ENCODE peak calls at places on chromosomes 13 and 19, in five cellular contexts. Z is CD8-positive, alpha-beta T cell; M is hepatocyte; R is lung; K is vagina. D is an unnamed sample.

GRCh38 chr13:110108348-110109139 is 198.4 kb downstream of the COL4A1 start:
- DNase-seq in K (peak; percentile 89), R (peak; percentile 77), M (peak; percentile 91), Z (no peak), D (peak; percentile 75)

GRCh38 chr19:6987850-6988249 is 33.4 kb downstream of the MBD3L2B start:
- DNase-seq in Z (no peak), M (no peak), R (no peak), K (no peak), D (no peak)

GRCh38 chr13:40982772-40983171 is 36.3 kb downstream of the ELF1 start:
- DNase-seq in R (no peak), Z (peak; percentile 35), K (no peak), M (peak; percentile 37), D (no peak)

GRCh38 chr19:21321134-21321533 is 8.1 kb downstream of the ZNF708 start:
- DNase-seq in Z (no peak), M (no peak), K (no peak), R (no peak), D (no peak)

GRCh38 chr19:47445527-47445926 is 26.2 kb downstream of the SLC8A2 start:
- DNase-seq in K (no peak), M (no peak), R (no peak), Z (no peak), D (no peak)

GRCh38 chr13:79910869-79911540 is 429.9 kb downstream of the SPRY2 start:
- DNase-seq in M (no peak), K (no peak), R (no peak), Z (no peak), D (no peak)

GRCh38 chr13:50867641-50867952 is 24.1 kb upstream of the DLEU7 start:
- DNase-seq in K (no peak), M (no peak), Z (no peak), R (no peak), D (no peak)

GRCh38 chr19:17681505-17682125 is 6.5 kb downstream of the UNC13A start:
- DNase-seq in M (peak; percentile 77), K (no peak), R (no peak), Z (peak; percentile 5), D (no peak)

GRCh38 chr19:2711175-2711936 is 8.9 kb upstream of the GNG7 start:
- DNase-seq in R (no peak), K (no peak), Z (no peak), M (no peak), D (peak; percentile 57)

GRCh38 chr19:43799502-43800142 is 2.6 kb downstream of the LYPD5 start:
- DNase-seq in K (no peak), M (peak; percentile 34), Z (no peak), R (no peak), D (no peak)
- H3K4me3 ChIP-seq in K (peak overlapping the region; percentile 44), M (no peak overlapping the region), Z (no peak overlapping the region), R (no peak overlapping the region), D (no peak overlapping the region)

GRCh38 chr13:27404680-27405079 is 19.7 kb upstream of the GTF3A start:
- DNase-seq in Z (no peak), K (no peak), M (no peak), R (no peak), D (no peak)
- H3K4me3 ChIP-seq in Z (no peak overlapping the region), K (no peak overlapping the region), M (no peak overlapping the region), R (no peak overlapping the region), D (no peak overlapping the region)

GRCh38 chr19:13883665-13884064 is 6.7 kb downstream of the NANOS3 start:
- DNase-seq in R (no peak), K (no peak), M (no peak), Z (no peak), D (no peak)
- H3K4me3 ChIP-seq in R (no peak overlapping the region), K (no peak overlapping the region), M (no peak overlapping the region), Z (no peak overlapping the region), D (no peak overlapping the region)

DNA sequence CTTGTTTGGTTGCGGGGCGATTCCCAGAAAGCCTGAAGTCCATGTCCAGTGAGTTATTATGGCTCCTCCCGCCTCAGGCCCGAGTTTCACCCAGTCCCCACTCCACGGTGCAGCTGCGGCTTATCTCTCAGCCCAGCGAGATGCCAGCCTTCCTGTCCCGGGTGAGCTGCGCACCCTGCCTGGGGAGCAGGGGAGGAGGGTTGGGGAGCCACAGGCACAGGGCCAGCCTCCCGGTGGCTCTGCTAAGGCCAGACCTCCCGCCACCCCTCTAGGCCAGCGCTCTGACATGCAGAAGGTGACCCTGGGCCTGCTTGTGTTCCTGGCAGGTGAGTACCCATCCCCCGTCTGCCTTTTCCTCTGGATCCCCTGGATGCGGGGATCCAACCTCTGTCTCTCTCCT is 3.5 kb downstream of the FXYD3 start:
- DNase-seq in M (no peak), R (no peak), K (no peak), Z (no peak), D (no peak)
- H3K4me3 ChIP-seq in M (no peak overlapping the region), R (no peak overlapping the region), K (peak overlapping the region; percentile 46), Z (no peak overlapping the region), D (no peak overlapping the region)

DNA sequence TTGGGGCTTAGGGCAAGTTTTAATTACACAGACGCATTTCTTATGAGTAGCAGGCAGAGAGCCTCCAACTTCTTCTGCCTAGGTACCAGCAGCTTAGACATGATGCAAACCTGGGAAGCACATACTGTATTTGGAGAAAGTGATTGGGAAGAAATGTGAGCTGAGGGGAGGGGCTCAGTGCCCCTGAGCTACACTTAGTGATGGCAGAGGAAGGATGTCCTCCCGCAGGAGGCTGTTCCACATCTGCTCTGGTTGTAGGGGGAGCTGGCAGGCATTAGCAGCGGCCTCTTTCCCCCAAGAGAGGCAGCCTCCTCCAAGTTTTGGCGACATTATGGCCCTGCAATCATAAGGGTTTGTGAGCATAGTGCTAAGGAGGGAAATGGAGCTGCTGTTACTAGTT is 3.2 kb downstream of the ALOX5AP start:
- DNase-seq in Z (no peak), K (no peak), M (no peak), R (no peak), D (no peak)
- H3K4me3 ChIP-seq in Z (no peak overlapping the region), K (no peak overlapping the region), M (no peak overlapping the region), R (no peak overlapping the region), D (no peak overlapping the region)

DNA sequence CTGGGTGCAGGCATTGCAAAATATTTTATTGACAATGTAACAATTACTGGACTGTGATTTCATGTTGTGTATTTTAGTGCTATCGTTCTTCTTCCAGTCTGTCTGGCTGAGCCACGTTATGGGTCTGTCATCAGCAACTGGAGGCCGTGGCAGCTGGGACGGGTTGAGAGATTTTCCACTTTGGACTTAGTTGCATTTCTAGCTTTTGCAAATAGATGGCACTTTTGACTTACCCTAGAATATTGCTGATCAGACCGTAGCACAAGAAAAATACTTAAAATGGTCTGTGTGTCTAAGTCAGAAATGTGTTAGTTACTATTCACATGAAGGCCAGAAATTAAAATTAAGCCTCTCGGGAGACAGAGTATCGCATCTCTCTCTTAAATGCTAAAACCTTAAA is 211.1 kb downstream of the TEX29 start:
- DNase-seq in R (no peak), K (no peak), Z (no peak), M (peak; percentile 46), D (no peak)
- H3K4me3 ChIP-seq in R (no peak overlapping the region), K (no peak overlapping the region), Z (no peak overlapping the region), M (no peak overlapping the region), D (no peak overlapping the region)

GRCh38 chr19:9857920-9858746 is 23.0 kb downstream of the PIN1 start:
- DNase-seq in K (no peak), R (no peak), M (no peak), Z (no peak), D (no peak)
- H3K4me3 ChIP-seq in K (no peak overlapping the region), R (no peak overlapping the region), M (no peak overlapping the region), Z (peak overlapping the region; percentile 63), D (no peak overlapping the region)

DNA sequence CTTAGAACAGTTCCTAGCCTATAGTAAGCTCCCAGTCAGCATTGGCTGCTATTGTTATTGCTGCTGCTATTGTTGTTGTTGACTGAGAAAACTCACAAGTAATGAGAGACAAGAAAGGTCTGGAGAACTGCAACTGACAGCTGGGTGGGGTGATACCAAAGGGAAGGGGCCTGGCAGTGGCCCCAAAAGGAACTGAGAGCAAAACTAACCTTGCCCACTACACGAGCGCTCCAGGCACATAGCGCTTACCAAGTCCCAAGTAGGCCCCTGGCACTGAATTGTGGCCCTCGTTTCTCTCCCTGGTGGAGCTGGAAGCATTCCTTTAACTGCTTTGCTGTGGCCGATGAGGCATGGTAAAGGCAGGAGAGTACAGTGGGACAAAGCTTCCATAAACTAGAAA is 59.7 kb downstream of the KCTD12 start:
- DNase-seq in M (no peak), K (no peak), R (no peak), Z (no peak), D (no peak)
- H3K4me3 ChIP-seq in M (no peak overlapping the region), K (no peak overlapping the region), R (no peak overlapping the region), Z (no peak overlapping the region), D (no peak overlapping the region)

GRCh38 chr19:50333235-50333736 is 4.1 kb upstream of the KCNC3 start:
- DNase-seq in Z (peak; percentile 84), K (peak; percentile 93), M (peak; percentile 95), R (peak; percentile 94), D (peak; percentile 53)
- H3K4me3 ChIP-seq in Z (peak overlapping the region; percentile 77), K (peak overlapping the region; percentile 48), M (peak overlapping the region; percentile 31), R (peak overlapping the region; percentile 41), D (peak overlapping the region; percentile 53)

DNA sequence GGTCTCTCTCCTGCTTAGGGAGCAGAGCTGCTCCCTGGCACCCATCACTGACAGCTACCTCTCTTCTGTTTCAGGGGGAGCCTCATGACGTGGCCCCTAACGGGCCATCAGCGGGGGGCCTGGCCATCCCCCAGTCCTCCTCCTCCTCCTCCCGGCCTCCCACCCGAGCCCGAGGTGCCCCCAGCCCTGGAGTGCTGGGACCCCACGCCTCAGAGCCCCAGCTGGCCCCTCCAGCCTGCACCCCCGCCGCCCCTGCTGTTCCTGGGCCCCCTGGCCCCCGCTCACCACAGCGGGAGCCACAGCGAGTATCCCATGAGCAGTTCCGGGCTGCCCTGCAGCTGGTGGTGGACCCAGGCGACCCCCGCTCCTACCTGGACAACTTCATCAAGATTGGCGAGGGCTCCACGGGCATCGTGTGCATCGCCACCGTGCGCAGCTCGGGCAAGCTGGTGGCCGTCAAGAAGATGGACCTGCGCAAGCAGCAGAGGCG is 23.2 kb upstream of the NCCRP1 start:
- DNase-seq in K (no peak), R (no peak), Z (no peak), M (no peak), D (no peak)
- H3K4me3 ChIP-seq in K (no peak overlapping the region), R (no peak overlapping the region), Z (no peak overlapping the region), M (no peak overlapping the region), D (no peak overlapping the region)

D was measured in skeletal muscle cell.